ENCODE peak calls at places on chromosomes 5 and 9, in four cellular contexts. One of them, this sample, is unnamed.

GRCh38 chr9:133141833-133142594 is 21.0 kb upstream of the RALGDS start:
- DNase-seq in T-helper 1 cell: peak
- DNase-seq in EL: no peak
- DNase-seq in naive B cell: no peak
- DNase-seq in this sample: peak

GRCh38 chr5:134638760-134639201 is 6.2 kb upstream of the SAR1B start:
- DNase-seq in T-helper 1 cell: no peak
- DNase-seq in EL: no peak
- DNase-seq in naive B cell: no peak
- DNase-seq in this sample: no peak

GRCh38 chr5:59040804-59041201 is 457.9 kb downstream of the RAB3C start:
- DNase-seq in T-helper 1 cell: no peak
- DNase-seq in EL: no peak
- DNase-seq in naive B cell: no peak
- DNase-seq in this sample: no peak

GRCh38 chr5:143014017-143014651 is 244.0 kb downstream of the ARHGAP26 start:
- DNase-seq in T-helper 1 cell: peak
- DNase-seq in EL: no peak
- DNase-seq in naive B cell: no peak
- DNase-seq in this sample: no peak

GRCh38 chr5:103425686-103426454 is 136.7 kb downstream of the NUDT12 start:
- DNase-seq in T-helper 1 cell: no peak
- DNase-seq in EL: peak
- DNase-seq in naive B cell: no peak
- DNase-seq in this sample: no peak

GRCh38 chr5:65506961-65507360 is 25.2 kb upstream of the ADAMTS6 start:
- DNase-seq in T-helper 1 cell: no peak
- DNase-seq in EL: peak
- DNase-seq in naive B cell: no peak
- DNase-seq in this sample: no peak

GRCh38 chr9:4678679-4679267 is 596 bp upstream of the CDC37L1 start:
- DNase-seq in T-helper 1 cell: peak
- DNase-seq in EL: peak
- DNase-seq in naive B cell: no peak
- DNase-seq in this sample: peak

GRCh38 chr9:2173170-2173569 is 158.0 kb downstream of the SMARCA2 start:
- DNase-seq in T-helper 1 cell: no peak
- DNase-seq in EL: no peak
- DNase-seq in naive B cell: no peak
- DNase-seq in this sample: no peak

GRCh38 chr9:38029923-38030638 is 38.9 kb downstream of the SHB start:
- DNase-seq in T-helper 1 cell: no peak
- DNase-seq in EL: no peak
- DNase-seq in naive B cell: no peak
- DNase-seq in this sample: no peak

GRCh38 chr5:73903169-73903568 is 277.2 kb downstream of the ARHGEF28 start:
- DNase-seq in T-helper 1 cell: no peak
- DNase-seq in EL: no peak
- DNase-seq in naive B cell: no peak
- DNase-seq in this sample: no peak

GRCh38 chr5:108642170-108642906 is 105.4 kb upstream of the FER start:
- DNase-seq in T-helper 1 cell: peak
- DNase-seq in EL: peak
- DNase-seq in naive B cell: peak
- DNase-seq in this sample: peak

GRCh38 chr9:134220311-134220710 is 55.9 kb upstream of the RNU6ATAC start:
- DNase-seq in T-helper 1 cell: no peak
- DNase-seq in EL: no peak
- DNase-seq in naive B cell: no peak
- DNase-seq in this sample: no peak

GRCh38 chr5:41363343-41363986 is 146.9 kb downstream of the PLCXD3 start:
- DNase-seq in T-helper 1 cell: no peak
- DNase-seq in EL: no peak
- DNase-seq in naive B cell: no peak
- DNase-seq in this sample: no peak

GRCh38 chr5:36264202-36264760 is 22.6 kb upstream of the NADK2 start:
- DNase-seq in T-helper 1 cell: no peak
- DNase-seq in EL: no peak
- DNase-seq in naive B cell: no peak
- DNase-seq in this sample: no peak

GRCh38 chr9:33239922-33240321 is at the start of gene SPINK4:
- DNase-seq in T-helper 1 cell: no peak
- DNase-seq in EL: no peak
- DNase-seq in naive B cell: no peak
- DNase-seq in this sample: no peak

GRCh38 chr9:126932871-126933321 is 18.3 kb downstream of the RALGPS1 start:
- DNase-seq in T-helper 1 cell: no peak
- DNase-seq in EL: no peak
- DNase-seq in naive B cell: no peak
- DNase-seq in this sample: no peak

GRCh38 chr9:127451681-127452480 is 571 bp downstream of the LRSAM1 start:
- DNase-seq in T-helper 1 cell: peak
- DNase-seq in EL: peak
- DNase-seq in naive B cell: no peak
- DNase-seq in this sample: peak

GRCh38 chr5:128085413-128085812 is 1.8 kb downstream of the SLC12A2 start:
- DNase-seq in T-helper 1 cell: no peak
- DNase-seq in EL: no peak
- DNase-seq in naive B cell: no peak
- DNase-seq in this sample: no peak

GRCh38 chr9:83423815-83424707 is 114.1 kb downstream of the FRMD3 start:
- DNase-seq in T-helper 1 cell: no peak
- DNase-seq in EL: no peak
- DNase-seq in naive B cell: no peak
- DNase-seq in this sample: no peak

GRCh38 chr5:64502181-64502580 is 3.6 kb upstream of the RGS7BP start:
- DNase-seq in T-helper 1 cell: no peak
- DNase-seq in EL: no peak
- DNase-seq in naive B cell: no peak
- DNase-seq in this sample: no peak